ENCODE peak calls at places on chromosomes 13 and 19, in seven cellular contexts. R is lower leg skin, D is WTC11, M is fibroblast of pulmonary artery, Q is BJ, N is AG10803, G is heart right ventricle. A is an unnamed sample.

GRCh38 chr13:101514100-101514499 is 61.6 kb downstream of the ITGBL1 start:
- DNase-seq in R (no peak), D (no peak), M (no peak), Q (no peak), N (no peak), G (no peak), A (no peak)

GRCh38 chr19:18002347-18002850 is 5.6 kb upstream of the ARRDC2 start:
- DNase-seq in R (no peak), D (no peak), M (no peak), Q (no peak), N (no peak), G (peak), A (no peak)

GRCh38 chr13:69970521-69970920 is 137.1 kb upstream of the ATXN8OS start:
- DNase-seq in R (no peak), D (no peak), M (peak), Q (no peak), N (no peak), G (no peak), A (no peak)

GRCh38 chr19:43560687-43561086 is 14.6 kb downstream of the XRCC1 start:
- DNase-seq in R (no peak), D (peak), M (no peak), Q (no peak), N (no peak), G (no peak), A (no peak)

GRCh38 chr13:94063096-94063495 is 416.4 kb downstream of the DCT start:
- DNase-seq in R (no peak), D (no peak), M (peak), Q (no peak), N (peak), G (no peak), A (no peak)

GRCh38 chr19:16037424-16038195 is 38.7 kb upstream of the TPM4 start:
- DNase-seq in R (no peak), D (no peak), M (no peak), Q (no peak), N (no peak), G (no peak), A (no peak)

GRCh38 chr13:23695711-23696512 is 125.7 kb downstream of the TNFRSF19 start:
- DNase-seq in R (no peak), D (peak), M (no peak), Q (no peak), N (no peak), G (peak), A (no peak)

GRCh38 chr19:289651-290538 is 1.3 kb downstream of the PLPP2 start:
- DNase-seq in R (peak), D (peak), M (peak), Q (no peak), N (peak), G (no peak), A (no peak)

GRCh38 chr13:71517004-71517403 is 350.0 kb downstream of the DACH1 start:
- DNase-seq in R (no peak), D (no peak), M (no peak), Q (no peak), N (no peak), G (no peak), A (no peak)

GRCh38 chr13:65011403-65011802 is 2218.7 kb downstream of the PCDH9 start:
- DNase-seq in R (no peak), D (no peak), M (no peak), Q (no peak), N (no peak), G (no peak), A (no peak)

GRCh38 chr19:3098515-3099346 is 4.6 kb downstream of the GNA11 start:
- DNase-seq in R (no peak), D (no peak), M (no peak), Q (no peak), N (peak), G (peak), A (no peak)

GRCh38 chr19:19866599-19867248 is 1.0 kb downstream of the ZNF253 start:
- DNase-seq in R (peak), D (peak), M (peak), Q (no peak), N (peak), G (peak), A (no peak)

GRCh38 chr19:32773126-32773525 is 53.6 kb downstream of the TDRD12 start:
- DNase-seq in R (no peak), D (no peak), M (no peak), Q (no peak), N (peak), G (no peak), A (no peak)

GRCh38 chr19:18848860-18849661 is 17.3 kb downstream of the UPF1 start:
- DNase-seq in R (peak), D (no peak), M (peak), Q (no peak), N (peak), G (peak), A (no peak)

GRCh38 chr19:46840157-46840942 is 10.3 kb downstream of the AP2S1 start:
- DNase-seq in R (no peak), D (peak), M (peak), Q (no peak), N (peak), G (no peak), A (no peak)

GRCh38 chr19:33110201-33110910 is 21.6 kb upstream of the WDR88 start:
- DNase-seq in R (no peak), D (no peak), M (peak), Q (no peak), N (no peak), G (no peak), A (no peak)

GRCh38 chr13:29925457-29925856 is 75.0 kb upstream of the UBL3 start:
- DNase-seq in R (peak), D (no peak), M (peak), Q (no peak), N (peak), G (peak), A (no peak)

GRCh38 chr19:13764101-13764807 is at the start of gene MRI1:
- DNase-seq in R (peak), D (peak), M (peak), Q (no peak), N (peak), G (peak), A (no peak)

GRCh38 chr19:3194063-3194702 is 8.5 kb downstream of the NCLN start:
- DNase-seq in R (no peak), D (no peak), M (peak), Q (no peak), N (no peak), G (no peak), A (no peak)

GRCh38 chr13:112143753-112144615 is 77.0 kb downstream of the SOX1 start:
- DNase-seq in R (no peak), D (no peak), M (no peak), Q (no peak), N (no peak), G (no peak), A (no peak)

GRCh38 chr19:12815088-12815487 is 8.7 kb downstream of the RNASEH2A start:
- DNase-seq in R (no peak), D (no peak), M (no peak), Q (no peak), N (no peak), G (no peak), A (no peak)

GRCh38 chr19:18202759-18203407 is 959 bp downstream of the RAB3A start:
- DNase-seq in R (peak), D (peak), M (no peak), Q (no peak), N (no peak), G (peak), A (no peak)

GRCh38 chr19:56403764-56404704 is at the start of gene ZNF583:
- DNase-seq in R (peak), D (peak), M (peak), Q (peak), N (peak), G (peak), A (peak)

GRCh38 chr13:98974053-98974452 is 3.8 kb downstream of the DOCK9 start:
- DNase-seq in R (no peak), D (no peak), M (no peak), Q (no peak), N (no peak), G (peak), A (no peak)

GRCh38 chr13:64675256-64675892 is 2554.8 kb downstream of the PCDH9 start:
- DNase-seq in R (no peak), D (no peak), M (peak), Q (peak), N (peak), G (no peak), A (no peak)

GRCh38 chr13:26442541-26442940 is 114.9 kb upstream of the WASF3 start:
- DNase-seq in R (no peak), D (no peak), M (peak), Q (peak), N (peak), G (no peak), A (no peak)

GRCh38 chr19:47406711-47407416 is 12.5 kb downstream of the MEIS3 start:
- DNase-seq in R (no peak), D (peak), M (no peak), Q (no peak), N (no peak), G (no peak), A (no peak)

GRCh38 chr13:87129602-87130300 is 541.4 kb upstream of the SLITRK5 start:
- DNase-seq in R (no peak), D (no peak), M (peak), Q (no peak), N (no peak), G (no peak), A (no peak)

GRCh38 chr19:4597975-4598671 is 38.6 kb upstream of the SEMA6B start:
- DNase-seq in R (no peak), D (peak), M (no peak), Q (no peak), N (no peak), G (no peak), A (no peak)

GRCh38 chr19:49690656-49691242 is at the start of gene CPT1C:
- DNase-seq in R (peak), D (peak), M (peak), Q (no peak), N (peak), G (peak), A (peak)

GRCh38 chr19:51131780-51132680 is 7.3 kb downstream of the SIGLEC9 start:
- DNase-seq in R (no peak), D (no peak), M (peak), Q (no peak), N (peak), G (peak), A (no peak)
- TF ChIP-seq CTCF in R (no peak), D (no peak), M (peak), Q (no peak), N (peak), G (no peak), A (no peak)

DNA sequence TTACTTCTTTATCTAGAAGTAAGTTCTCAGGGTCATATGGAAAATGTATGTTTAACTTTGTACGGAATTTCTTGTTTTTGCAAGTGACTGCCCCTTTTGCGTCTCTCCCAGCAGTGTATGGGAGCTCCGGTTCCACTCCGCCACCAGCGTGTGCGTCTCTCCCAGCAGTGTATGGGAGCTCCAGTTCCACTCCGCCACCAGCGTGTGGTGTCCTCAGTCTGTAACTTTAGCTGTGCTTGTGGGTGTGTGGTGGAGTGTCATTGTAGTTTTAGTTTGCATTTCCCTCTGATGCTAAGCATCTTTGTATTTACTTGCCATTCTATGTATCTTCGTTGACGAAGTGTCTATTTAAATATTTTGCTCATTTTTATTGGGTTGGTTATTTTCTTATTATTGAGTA is 2.4 kb downstream of the CUL4A start:
- DNase-seq in R (no peak), D (peak), M (no peak), Q (no peak), N (no peak), G (no peak), A (peak)
- TF ChIP-seq CTCF in R (no peak), D (no peak), M (no peak), Q (no peak), N (peak), G (peak), A (peak)

GRCh38 chr13:111046590-111047141 is 68.4 kb upstream of the ARHGEF7 start:
- DNase-seq in R (no peak), D (no peak), M (peak), Q (no peak), N (peak), G (peak), A (no peak)
- TF ChIP-seq CTCF in R (no peak), D (no peak), M (peak), Q (peak), N (peak), G (no peak), A (peak)

GRCh38 chr13:81987159-81987558 is 1646.2 kb upstream of the SPRY2 start:
- DNase-seq in R (no peak), D (no peak), M (no peak), Q (no peak), N (no peak), G (no peak), A (no peak)
- TF ChIP-seq CTCF in R (no peak), D (no peak), M (no peak), Q (no peak), N (no peak), G (no peak), A (no peak)

DNA sequence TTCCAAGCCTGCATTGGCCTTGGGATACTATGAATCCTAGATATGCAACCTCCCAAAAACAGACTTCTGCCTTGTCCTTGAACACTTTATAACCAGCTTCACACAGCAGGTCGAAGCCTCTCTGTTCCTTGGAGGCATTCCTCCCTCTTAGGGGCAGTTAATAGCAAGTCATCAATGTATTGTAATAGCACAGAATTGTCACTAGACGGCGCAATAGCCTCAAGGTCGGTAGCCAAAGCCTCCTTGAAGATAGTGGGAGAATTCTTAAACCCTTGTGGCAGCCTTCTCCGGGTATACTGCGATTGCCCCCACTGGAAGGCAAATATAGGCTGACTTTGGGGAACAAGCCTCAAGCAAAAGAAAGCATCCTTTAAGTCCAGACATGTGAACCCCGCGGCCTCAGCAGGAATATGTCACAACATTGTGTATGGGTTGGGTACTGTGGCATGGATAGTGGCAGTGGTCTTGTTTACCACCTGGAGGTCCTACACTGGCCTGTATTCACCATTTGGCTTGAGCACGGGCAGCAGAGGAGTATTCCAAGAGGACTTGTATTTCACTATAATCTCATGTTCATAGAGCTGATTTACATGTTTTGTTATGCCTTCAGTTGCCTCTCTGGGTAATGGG is 61.1 kb downstream of the ZNF431 start:
- DNase-seq in R (no peak), D (peak), M (peak), Q (no peak), N (peak), G (peak), A (no peak)
- TF ChIP-seq CTCF in R (no peak), D (peak), M (peak), Q (peak), N (peak), G (peak), A (peak)